ENCODE peak calls at places on chromosomes 1 and 21, in four cellular contexts. V, G, J and D are unnamed samples.

GRCh38 chr1:31734582-31735107 is 29.5 kb downstream of the ADGRB2 start:
- DNase-seq in G (no peak), V (no peak), J (no peak), D (no peak)

GRCh38 chr1:43225168-43225567 is 44.6 kb upstream of the TMEM125 start:
- DNase-seq in J (no peak), G (no peak), V (no peak), D (no peak)

GRCh38 chr1:175089319-175089718 is 21.7 kb downstream of the TNN start:
- DNase-seq in G (no peak), J (no peak), V (no peak), D (no peak)

GRCh38 chr1:195345149-195345548 is 1263.1 kb downstream of the KCNT2 start:
- DNase-seq in V (no peak), G (no peak), J (no peak), D (no peak)

GRCh38 chr1:226510453-226510852 is 38.1 kb upstream of the STUM start:
- DNase-seq in G (no peak), J (no peak), V (no peak), D (no peak)

GRCh38 chr1:175968486-175969182 is 225.2 kb upstream of the TNR start:
- DNase-seq in J (no peak), V (no peak), G (no peak), D (no peak)

GRCh38 chr1:65319141-65319540 is 9.8 kb downstream of the DNAJC6 start:
- DNase-seq in V (no peak), G (no peak), J (no peak), D (no peak)

GRCh38 chr21:26026113-26026512 is 144.5 kb downstream of the APP start:
- DNase-seq in V (no peak), J (no peak), G (no peak), D (no peak)

GRCh38 chr1:30225336-30225735 is 498.0 kb downstream of the MATN1 start:
- DNase-seq in G (no peak), V (no peak), J (no peak), D (no peak)

GRCh38 chr1:172180886-172181285 is 239.6 kb upstream of the C1orf105 start:
- DNase-seq in J (no peak), V (peak), G (no peak), D (no peak)

GRCh38 chr21:36437745-36438128 is 42.2 kb downstream of the CLDN14 start:
- DNase-seq in V (no peak), J (no peak), G (no peak), D (no peak)

GRCh38 chr1:48203287-48203900 is 19.1 kb upstream of the SLC5A9 start:
- DNase-seq in V (no peak), J (no peak), G (no peak), D (no peak)

GRCh38 chr1:41629136-41629535 is 144.7 kb upstream of the EDN2 start:
- DNase-seq in G (no peak), J (no peak), V (no peak), D (no peak)

GRCh38 chr1:204742676-204743075 is 57.1 kb upstream of the LRRN2 start:
- DNase-seq in V (no peak), G (no peak), J (no peak), D (no peak)

GRCh38 chr1:244437108-244437507 is 14.6 kb downstream of the ADSS2 start:
- DNase-seq in J (no peak), V (no peak), G (no peak), D (no peak)

GRCh38 chr21:17612565-17613241 is at the start of gene BTG3:
- DNase-seq in J (peak), G (peak), V (peak), D (no peak)

GRCh38 chr1:20191266-20191665 is 4.9 kb upstream of the PLA2G2C start:
- DNase-seq in V (no peak), J (no peak), G (no peak), D (no peak)

GRCh38 chr1:221335161-221336101 is 406.5 kb downstream of the DUSP10 start:
- DNase-seq in J (no peak), G (peak), V (no peak), D (no peak)

GRCh38 chr1:38169121-38169520 is 122.5 kb upstream of the POU3F1 start:
- DNase-seq in J (no peak), V (no peak), G (no peak), D (no peak)

GRCh38 chr21:34781508-34781907 is 112.7 kb downstream of the CLIC6 start:
- DNase-seq in G (no peak), V (no peak), J (no peak), D (no peak)

GRCh38 chr1:39892611-39893595 is 8.8 kb downstream of the MYCL start:
- DNase-seq in J (no peak), G (no peak), V (no peak), D (no peak)

GRCh38 chr1:151934048-151934493 is 24.8 kb upstream of the THEM4 start:
- DNase-seq in G (no peak), J (no peak), V (no peak), D (no peak)

GRCh38 chr1:161487483-161487827 is 17.8 kb upstream of the FCGR2A start:
- DNase-seq in J (no peak), V (no peak), G (no peak), D (no peak)

GRCh38 chr1:20521960-20522861 is 14.3 kb upstream of the MUL1 start:
- DNase-seq in V (peak), J (peak), G (no peak), D (no peak)

GRCh38 chr1:40746344-40747090 is 37.1 kb upstream of the KCNQ4 start:
- DNase-seq in V (no peak), G (no peak), J (no peak), D (no peak)

GRCh38 chr1:43238104-43238503 is 31.7 kb upstream of the TMEM125 start:
- DNase-seq in V (no peak), G (no peak), J (peak), D (no peak)

GRCh38 chr1:183550915-183551314 is 39.3 kb downstream of the NCF2 start:
- DNase-seq in G (no peak), V (peak), J (no peak), D (no peak)

GRCh38 chr1:50735443-50735842 is 224.6 kb downstream of the FAF1 start:
- DNase-seq in J (no peak), G (no peak), V (no peak), D (no peak)

GRCh38 chr1:181483561-181484291 is 409 bp downstream of the CACNA1E start:
- DNase-seq in V (peak), G (no peak), J (no peak), D (no peak)

GRCh38 chr1:168926236-168926635 is 180.3 kb upstream of the ATP1B1 start:
- DNase-seq in V (no peak), J (no peak), G (no peak), D (no peak)

GRCh38 chr1:85125891-85126290 is 74.9 kb downstream of the SYDE2 start:
- DNase-seq in J (no peak), G (no peak), V (no peak), D (no peak)

GRCh38 chr1:212433577-212434462 is 1.1 kb downstream of the NENF start:
- DNase-seq in V (peak), J (no peak), G (no peak), D (no peak)

GRCh38 chr1:212431656-212432055 is 1.1 kb upstream of the NENF start:
- DNase-seq in V (no peak), J (no peak), G (no peak), D (no peak)

GRCh38 chr1:212430955-212431394 is 1.7 kb upstream of the NENF start:
- DNase-seq in G (no peak), V (no peak), J (no peak), D (no peak)

GRCh38 chr1:212432163-212432705 is 486 bp upstream of the NENF start:
- DNase-seq in G (no peak), J (no peak), V (no peak), D (no peak)

DNA sequence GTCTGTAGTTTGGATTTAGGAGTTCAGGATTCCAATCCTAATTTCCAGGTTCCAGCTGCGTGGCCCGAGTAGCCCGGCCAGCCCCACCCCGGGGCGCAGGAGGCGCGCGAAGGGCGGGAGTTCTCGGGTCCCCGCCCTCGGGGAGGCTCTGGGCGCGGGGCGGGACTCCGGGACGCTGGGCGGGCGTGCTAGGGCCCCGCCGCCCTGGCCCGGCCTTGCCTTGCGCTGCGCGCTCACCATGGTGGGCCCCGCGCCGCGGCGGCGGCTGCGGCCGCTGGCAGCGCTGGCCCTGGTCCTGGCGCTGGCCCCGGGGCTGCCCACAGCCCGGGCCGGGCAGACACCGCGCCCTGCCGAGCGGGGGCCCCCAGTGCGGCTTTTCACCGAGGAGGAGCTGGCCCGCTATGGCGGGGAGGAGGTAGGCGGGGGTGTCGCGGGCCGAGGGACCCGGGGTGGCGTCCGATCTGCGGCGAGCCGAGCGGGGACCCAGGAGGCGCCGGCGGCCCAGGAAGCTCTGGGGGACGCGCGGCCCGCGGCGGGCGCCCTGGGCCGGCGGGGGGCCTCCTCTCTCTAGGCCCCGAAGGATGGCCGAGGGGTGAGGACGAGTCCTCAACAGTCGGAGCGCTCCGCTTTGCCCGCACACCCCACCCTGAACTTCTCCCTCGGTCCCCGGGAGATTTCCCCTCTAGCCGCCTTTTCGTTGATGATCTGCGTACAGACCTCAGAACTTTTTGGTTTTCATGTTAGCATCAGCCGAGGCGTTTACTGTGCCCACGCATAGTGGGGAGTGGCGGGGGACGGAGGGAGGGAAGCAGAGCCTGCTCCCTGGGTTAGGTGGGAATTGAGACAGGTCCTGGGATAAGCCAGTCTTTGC is at the start of gene NENF:
- DNase-seq in J (peak), G (peak), V (peak), D (no peak)
- TF ChIP-seq POLR2A in J (peak), G (peak), V (peak), D (peak)

GRCh38 chr21:39452965-39453332 is 1.2 kb downstream of the SH3BGR start:
- DNase-seq in J (no peak), G (no peak), V (no peak), D (no peak)

GRCh38 chr21:39453571-39454179 is 1.9 kb downstream of the SH3BGR start:
- DNase-seq in V (no peak), G (no peak), J (no peak), D (no peak)

GRCh38 chr21:39451332-39452206 is at the start of gene SH3BGR:
- DNase-seq in J (peak), G (no peak), V (no peak), D (no peak)

GRCh38 chr21:39454949-39455668 is 3.3 kb downstream of the SH3BGR start:
- DNase-seq in G (no peak), J (no peak), V (no peak), D (no peak)

DNA sequence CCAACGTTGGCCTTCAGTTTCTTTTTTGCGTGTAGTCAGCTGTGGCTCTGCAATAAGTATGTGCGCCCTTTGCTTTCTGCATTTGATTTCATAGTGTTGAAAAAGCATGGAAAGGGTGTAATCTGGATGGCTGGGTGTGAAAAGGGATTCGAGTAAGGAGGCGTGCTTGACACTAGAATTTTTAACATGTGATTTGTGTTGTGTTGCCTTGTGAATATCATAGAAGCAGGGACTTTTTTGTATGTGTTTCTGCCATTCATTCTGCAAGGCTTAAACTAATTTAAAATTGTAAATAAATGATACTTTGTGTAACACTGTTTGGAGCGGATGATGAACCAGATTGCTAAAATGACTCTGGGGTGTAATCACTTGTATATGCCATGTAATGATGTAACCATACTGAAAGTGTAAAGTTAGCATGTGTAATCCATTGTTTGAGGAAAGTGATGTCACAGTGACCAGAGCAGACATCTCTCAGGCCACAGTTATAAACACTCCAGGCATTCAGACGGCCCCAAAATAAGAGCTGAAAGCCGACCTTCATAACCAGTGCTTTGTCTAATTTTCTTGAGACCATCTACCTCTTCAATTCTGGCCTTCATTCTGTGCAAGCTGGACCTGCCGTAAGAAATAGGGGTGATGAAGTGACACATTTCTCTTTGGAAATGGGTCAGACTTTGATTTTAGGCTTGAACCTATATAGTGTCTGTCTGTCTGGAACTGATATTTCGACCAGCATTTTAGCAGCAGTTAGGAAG is 616 bp downstream of the SH3BGR start:
- DNase-seq in V (no peak), J (no peak), G (no peak), D (no peak)
- H3K4me3 ChIP-seq in V (no peak), J (peak), G (peak), D (peak)

GRCh38 chr1:228003461-228004330 is 3.1 kb upstream of the WNT3A start:
- DNase-seq in V (peak), J (peak), G (peak), D (peak)

GRCh38 chr1:228002792-228003191 is 4.0 kb upstream of the WNT3A start:
- DNase-seq in J (peak), V (peak), G (peak), D (no peak)

GRCh38 chr1:228004887-228005462 is 1.8 kb upstream of the WNT3A start:
- DNase-seq in G (peak), J (peak), V (peak), D (peak)

GRCh38 chr1:228005511-228006033 is 1.2 kb upstream of the WNT3A start:
- DNase-seq in G (peak), V (peak), J (no peak), D (peak)

GRCh38 chr1:228004331-228004871 is 2.4 kb upstream of the WNT3A start:
- DNase-seq in G (peak), V (peak), J (peak), D (no peak)
- TF ChIP-seq POLR2AphosphoS5 in G (no peak), V (no peak), J (no peak), D (no peak)

GRCh38 chr1:201938440-201939005 is 7.8 kb downstream of the LMOD1 start:
- DNase-seq in G (no peak), V (no peak), J (no peak), D (no peak)

GRCh38 chr1:201944002-201944401 is 2.3 kb downstream of the LMOD1 start:
- DNase-seq in J (no peak), G (no peak), V (no peak), D (no peak)

GRCh38 chr1:201942129-201942495 is 4.2 kb downstream of the LMOD1 start:
- DNase-seq in J (no peak), V (no peak), G (no peak), D (no peak)

GRCh38 chr1:201939271-201939973 is 6.9 kb downstream of the LMOD1 start:
- DNase-seq in V (no peak), J (no peak), G (no peak), D (no peak)

GRCh38 chr1:201941420-201942128 is 4.8 kb downstream of the LMOD1 start:
- DNase-seq in J (no peak), V (no peak), G (no peak), D (no peak)
- TF ChIP-seq POLR2A in J (no peak), V (no peak), G (no peak), D (no peak)

GRCh38 chr1:9900142-9901043 is 9.7 kb downstream of the CTNNBIP1 start:
- DNase-seq in G (no peak), V (peak), J (no peak), D (no peak)
- H3K4me3 ChIP-seq in G (no peak), V (no peak), J (no peak), D (no peak)

GRCh38 chr1:167185062-167185461 is 35.6 kb upstream of the POU2F1 start:
- DNase-seq in G (no peak), J (no peak), V (no peak), D (no peak)
- TF ChIP-seq POLR2AphosphoS5 in G (no peak), J (no peak), V (no peak), D (no peak)